ENCODE peak calls at places on chromosomes 2 and 18, in seven cellular contexts. One of them, this sample, is unnamed.
A peak's percentile ranks its signal among the peaks of the same experiment; 100 is the strongest.

GRCh38 chr18:46393230-46393629 is 263.8 kb downstream of the LOXHD1 start:
- DNase-seq in heart left ventricle: no peak
- DNase-seq in endothelial cell of umbilical vein: no peak
- DNase-seq in endothelial cell: peak; percentile 64
- DNase-seq in cardiac fibroblast: no peak
- DNase-seq in tibial artery: no peak
- DNase-seq in WERI-Rb-1: peak; percentile 65
- DNase-seq in this sample: no peak

GRCh38 chr2:62475172-62476011 is 30.6 kb downstream of the TMEM17 start:
- DNase-seq in heart left ventricle: no peak
- DNase-seq in endothelial cell of umbilical vein: peak; percentile 95
- DNase-seq in endothelial cell: peak; percentile 26
- DNase-seq in cardiac fibroblast: peak; percentile 55
- DNase-seq in tibial artery: no peak
- DNase-seq in WERI-Rb-1: no peak
- DNase-seq in this sample: no peak

GRCh38 chr2:29583104-29583503 is 338.3 kb downstream of the ALK start:
- DNase-seq in heart left ventricle: no peak
- DNase-seq in endothelial cell of umbilical vein: no peak
- DNase-seq in endothelial cell: no peak
- DNase-seq in cardiac fibroblast: no peak
- DNase-seq in tibial artery: no peak
- DNase-seq in WERI-Rb-1: no peak
- DNase-seq in this sample: no peak

GRCh38 chr2:200050921-200051620 is 95.7 kb downstream of the MAIP1 start:
- DNase-seq in heart left ventricle: no peak
- DNase-seq in endothelial cell of umbilical vein: no peak
- DNase-seq in endothelial cell: no peak
- DNase-seq in cardiac fibroblast: no peak
- DNase-seq in tibial artery: no peak
- DNase-seq in WERI-Rb-1: peak; percentile 58
- DNase-seq in this sample: no peak

GRCh38 chr2:75042823-75043222 is 84.4 kb downstream of the POLE4 start:
- DNase-seq in heart left ventricle: no peak
- DNase-seq in endothelial cell of umbilical vein: no peak
- DNase-seq in endothelial cell: no peak
- DNase-seq in cardiac fibroblast: no peak
- DNase-seq in tibial artery: no peak
- DNase-seq in WERI-Rb-1: no peak
- DNase-seq in this sample: no peak

GRCh38 chr2:161312996-161313395 is 4.8 kb downstream of the PSMD14 start:
- DNase-seq in heart left ventricle: no peak
- DNase-seq in endothelial cell of umbilical vein: no peak
- DNase-seq in endothelial cell: no peak
- DNase-seq in cardiac fibroblast: no peak
- DNase-seq in tibial artery: no peak
- DNase-seq in WERI-Rb-1: no peak
- DNase-seq in this sample: no peak

GRCh38 chr18:71443726-71444480 is 1100.2 kb downstream of the CBLN2 start:
- DNase-seq in heart left ventricle: no peak
- DNase-seq in endothelial cell of umbilical vein: no peak
- DNase-seq in endothelial cell: no peak
- DNase-seq in cardiac fibroblast: peak; percentile 63
- DNase-seq in tibial artery: no peak
- DNase-seq in WERI-Rb-1: no peak
- DNase-seq in this sample: no peak

GRCh38 chr2:180742809-180743208 is 237.6 kb upstream of the UBE2E3 start:
- DNase-seq in heart left ventricle: no peak
- DNase-seq in endothelial cell of umbilical vein: peak; percentile 29
- DNase-seq in endothelial cell: no peak
- DNase-seq in cardiac fibroblast: no peak
- DNase-seq in tibial artery: no peak
- DNase-seq in WERI-Rb-1: no peak
- DNase-seq in this sample: no peak

GRCh38 chr2:74225698-74226459 is 27.5 kb downstream of the MTHFD2 start:
- DNase-seq in heart left ventricle: peak; percentile 25
- DNase-seq in endothelial cell of umbilical vein: no peak
- DNase-seq in endothelial cell: no peak
- DNase-seq in cardiac fibroblast: no peak
- DNase-seq in tibial artery: no peak
- DNase-seq in WERI-Rb-1: no peak
- DNase-seq in this sample: no peak

GRCh38 chr2:11038641-11039040 is 116.6 kb upstream of the SLC66A3 start:
- DNase-seq in heart left ventricle: no peak
- DNase-seq in endothelial cell of umbilical vein: no peak
- DNase-seq in endothelial cell: no peak
- DNase-seq in cardiac fibroblast: no peak
- DNase-seq in tibial artery: no peak
- DNase-seq in WERI-Rb-1: no peak
- DNase-seq in this sample: no peak

GRCh38 chr2:128618642-128619041 is 300.0 kb upstream of the HS6ST1 start:
- DNase-seq in heart left ventricle: no peak
- DNase-seq in endothelial cell of umbilical vein: no peak
- DNase-seq in endothelial cell: no peak
- DNase-seq in cardiac fibroblast: no peak
- DNase-seq in tibial artery: no peak
- DNase-seq in WERI-Rb-1: no peak
- DNase-seq in this sample: no peak

GRCh38 chr2:215727507-215728503 is 285.5 kb downstream of the MREG start:
- DNase-seq in heart left ventricle: no peak
- DNase-seq in endothelial cell of umbilical vein: no peak
- DNase-seq in endothelial cell: no peak
- DNase-seq in cardiac fibroblast: peak; percentile 57
- DNase-seq in tibial artery: no peak
- DNase-seq in WERI-Rb-1: no peak
- DNase-seq in this sample: no peak

GRCh38 chr18:22822024-22822423 is 111.1 kb upstream of the RBBP8 start:
- DNase-seq in heart left ventricle: no peak
- DNase-seq in endothelial cell of umbilical vein: peak; percentile 72
- DNase-seq in endothelial cell: no peak
- DNase-seq in cardiac fibroblast: peak; percentile 80
- DNase-seq in tibial artery: no peak
- DNase-seq in WERI-Rb-1: no peak
- DNase-seq in this sample: no peak

GRCh38 chr2:37454851-37455762 is 110.7 kb downstream of the QPCT start:
- DNase-seq in heart left ventricle: no peak
- DNase-seq in endothelial cell of umbilical vein: peak; percentile 95
- DNase-seq in endothelial cell: peak; percentile 13
- DNase-seq in cardiac fibroblast: peak; percentile 80
- DNase-seq in tibial artery: no peak
- DNase-seq in WERI-Rb-1: peak; percentile 19
- DNase-seq in this sample: no peak

GRCh38 chr18:9825571-9826073 is 60.2 kb upstream of the TXNDC2 start:
- DNase-seq in heart left ventricle: no peak
- DNase-seq in endothelial cell of umbilical vein: peak; percentile 80
- DNase-seq in endothelial cell: no peak
- DNase-seq in cardiac fibroblast: peak; percentile 96
- DNase-seq in tibial artery: no peak
- DNase-seq in WERI-Rb-1: no peak
- DNase-seq in this sample: no peak

GRCh38 chr2:192448881-192449280 is 254.1 kb upstream of the TMEFF2 start:
- DNase-seq in heart left ventricle: no peak
- DNase-seq in endothelial cell of umbilical vein: no peak
- DNase-seq in endothelial cell: no peak
- DNase-seq in cardiac fibroblast: no peak
- DNase-seq in tibial artery: no peak
- DNase-seq in WERI-Rb-1: no peak
- DNase-seq in this sample: no peak

GRCh38 chr2:18085593-18085992 is 207.1 kb downstream of the KCNS3 start:
- DNase-seq in heart left ventricle: no peak
- DNase-seq in endothelial cell of umbilical vein: no peak
- DNase-seq in endothelial cell: no peak
- DNase-seq in cardiac fibroblast: no peak
- DNase-seq in tibial artery: no peak
- DNase-seq in WERI-Rb-1: no peak
- DNase-seq in this sample: no peak

GRCh38 chr2:101630224-101630949 is 67.1 kb upstream of the MAP4K4 start:
- DNase-seq in heart left ventricle: no peak
- DNase-seq in endothelial cell of umbilical vein: no peak
- DNase-seq in endothelial cell: no peak
- DNase-seq in cardiac fibroblast: no peak
- DNase-seq in tibial artery: no peak
- DNase-seq in WERI-Rb-1: no peak
- DNase-seq in this sample: no peak

GRCh38 chr2:164655750-164656149 is 34.5 kb upstream of the GRB14 start:
- DNase-seq in heart left ventricle: no peak
- DNase-seq in endothelial cell of umbilical vein: peak; percentile 21
- DNase-seq in endothelial cell: no peak
- DNase-seq in cardiac fibroblast: peak; percentile 41
- DNase-seq in tibial artery: no peak
- DNase-seq in WERI-Rb-1: no peak
- DNase-seq in this sample: no peak

GRCh38 chr18:44507729-44508325 is 172.9 kb upstream of the SETBP1 start:
- DNase-seq in heart left ventricle: peak; percentile 41
- DNase-seq in endothelial cell of umbilical vein: peak; percentile 99
- DNase-seq in endothelial cell: peak; percentile 60
- DNase-seq in cardiac fibroblast: peak; percentile 68
- DNase-seq in tibial artery: peak; percentile 45
- DNase-seq in WERI-Rb-1: no peak
- DNase-seq in this sample: no peak

GRCh38 chr2:219352448-219353023 is 20.0 kb upstream of the RESP18 start:
- DNase-seq in heart left ventricle: peak; percentile 35
- DNase-seq in endothelial cell of umbilical vein: peak; percentile 59
- DNase-seq in endothelial cell: peak; percentile 84
- DNase-seq in cardiac fibroblast: peak; percentile 71
- DNase-seq in tibial artery: peak; percentile 37
- DNase-seq in WERI-Rb-1: peak; percentile 85
- DNase-seq in this sample: peak; percentile 40

GRCh38 chr2:223522796-223523195 is 79.4 kb downstream of the SCG2 start:
- DNase-seq in heart left ventricle: no peak
- DNase-seq in endothelial cell of umbilical vein: no peak
- DNase-seq in endothelial cell: no peak
- DNase-seq in cardiac fibroblast: no peak
- DNase-seq in tibial artery: no peak
- DNase-seq in WERI-Rb-1: no peak
- DNase-seq in this sample: no peak

GRCh38 chr18:25826377-25826776 is 264.0 kb downstream of the SS18 start:
- DNase-seq in heart left ventricle: no peak
- DNase-seq in endothelial cell of umbilical vein: no peak
- DNase-seq in endothelial cell: no peak
- DNase-seq in cardiac fibroblast: no peak
- DNase-seq in tibial artery: no peak
- DNase-seq in WERI-Rb-1: no peak
- DNase-seq in this sample: no peak

GRCh38 chr18:79723036-79723435 is 43.4 kb downstream of the CTDP1 start:
- DNase-seq in heart left ventricle: no peak
- DNase-seq in endothelial cell of umbilical vein: no peak
- DNase-seq in endothelial cell: no peak
- DNase-seq in cardiac fibroblast: no peak
- DNase-seq in tibial artery: no peak
- DNase-seq in WERI-Rb-1: no peak
- DNase-seq in this sample: no peak

GRCh38 chr2:160445673-160446072 is 47.9 kb downstream of the RBMS1 start:
- DNase-seq in heart left ventricle: no peak
- DNase-seq in endothelial cell of umbilical vein: no peak
- DNase-seq in endothelial cell: no peak
- DNase-seq in cardiac fibroblast: no peak
- DNase-seq in tibial artery: no peak
- DNase-seq in WERI-Rb-1: no peak
- DNase-seq in this sample: no peak

DNA sequence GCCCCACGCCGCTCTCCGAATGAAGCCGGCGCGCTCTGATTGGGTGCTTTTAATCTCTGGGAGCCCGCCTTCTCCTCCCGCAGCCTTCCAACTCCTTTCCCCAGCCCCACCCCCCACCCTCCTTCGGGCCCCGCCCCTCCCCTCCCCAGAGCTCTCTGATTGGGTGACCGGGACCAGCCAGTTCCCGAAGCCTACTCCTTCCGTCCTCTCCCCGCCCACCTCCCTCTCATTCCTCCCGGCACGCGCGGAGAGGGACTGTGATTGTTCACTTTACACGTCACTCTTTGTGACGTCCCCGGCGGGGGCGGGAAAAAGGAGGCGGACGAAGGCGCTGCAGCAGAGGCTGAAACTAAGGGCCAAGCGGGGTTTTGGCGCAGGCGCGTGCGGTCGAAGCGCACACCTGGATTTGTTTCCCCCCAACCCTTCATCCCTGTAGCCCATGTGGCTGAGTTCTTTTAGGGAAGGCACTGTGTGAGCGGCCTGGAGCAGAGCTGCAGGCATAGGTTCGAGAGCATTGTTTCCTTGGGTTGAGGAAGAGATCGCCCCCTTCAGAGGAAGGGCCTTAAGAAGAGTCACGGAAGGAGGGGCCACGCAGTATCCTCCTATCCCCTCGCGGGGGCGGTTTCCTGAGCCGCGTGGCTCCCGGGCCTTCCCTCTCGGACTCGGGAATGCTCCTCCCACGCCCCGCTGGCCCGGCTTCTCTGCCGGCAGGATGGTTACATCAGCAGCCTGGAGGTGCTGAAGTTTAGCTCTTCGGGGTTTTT is at the start of gene MEX3C:
- DNase-seq in heart left ventricle: peak; percentile 99
- DNase-seq in endothelial cell of umbilical vein: peak; percentile 99
- DNase-seq in endothelial cell: peak; percentile 98
- DNase-seq in cardiac fibroblast: peak; percentile 100
- DNase-seq in tibial artery: peak; percentile 100
- DNase-seq in WERI-Rb-1: peak; percentile 100
- DNase-seq in this sample: peak; percentile 99
- TF ChIP-seq CTCF in heart left ventricle: peak; percentile 68
- TF ChIP-seq CTCF in endothelial cell of umbilical vein: peak; percentile 22
- TF ChIP-seq CTCF in endothelial cell: no peak
- TF ChIP-seq CTCF in cardiac fibroblast: no peak
- TF ChIP-seq CTCF in tibial artery: peak; percentile 31
- TF ChIP-seq CTCF in WERI-Rb-1: peak; percentile 56
- TF ChIP-seq CTCF in this sample: peak; percentile 38

GRCh38 chr2:38835015-38835601 is 40.6 kb downstream of the DHX57 start:
- DNase-seq in heart left ventricle: no peak
- DNase-seq in endothelial cell of umbilical vein: peak; percentile 40
- DNase-seq in endothelial cell: peak; percentile 21
- DNase-seq in cardiac fibroblast: peak; percentile 45
- DNase-seq in tibial artery: no peak
- DNase-seq in WERI-Rb-1: no peak
- DNase-seq in this sample: no peak
- TF ChIP-seq CTCF in heart left ventricle: peak; percentile 29
- TF ChIP-seq CTCF in endothelial cell of umbilical vein: peak; percentile 35
- TF ChIP-seq CTCF in endothelial cell: peak; percentile 62
- TF ChIP-seq CTCF in cardiac fibroblast: peak; percentile 44
- TF ChIP-seq CTCF in tibial artery: no peak
- TF ChIP-seq CTCF in WERI-Rb-1: peak; percentile 50
- TF ChIP-seq CTCF in this sample: peak; percentile 55

GRCh38 chr2:167844714-167845530 is 402.5 kb downstream of the STK39 start:
- DNase-seq in heart left ventricle: no peak
- DNase-seq in endothelial cell of umbilical vein: no peak
- DNase-seq in endothelial cell: no peak
- DNase-seq in cardiac fibroblast: no peak
- DNase-seq in tibial artery: no peak
- DNase-seq in WERI-Rb-1: peak; percentile 99
- DNase-seq in this sample: no peak
- TF ChIP-seq CTCF in heart left ventricle: no peak
- TF ChIP-seq CTCF in endothelial cell of umbilical vein: no peak
- TF ChIP-seq CTCF in endothelial cell: no peak
- TF ChIP-seq CTCF in cardiac fibroblast: no peak
- TF ChIP-seq CTCF in tibial artery: no peak
- TF ChIP-seq CTCF in WERI-Rb-1: peak; percentile 44
- TF ChIP-seq CTCF in this sample: no peak

DNA sequence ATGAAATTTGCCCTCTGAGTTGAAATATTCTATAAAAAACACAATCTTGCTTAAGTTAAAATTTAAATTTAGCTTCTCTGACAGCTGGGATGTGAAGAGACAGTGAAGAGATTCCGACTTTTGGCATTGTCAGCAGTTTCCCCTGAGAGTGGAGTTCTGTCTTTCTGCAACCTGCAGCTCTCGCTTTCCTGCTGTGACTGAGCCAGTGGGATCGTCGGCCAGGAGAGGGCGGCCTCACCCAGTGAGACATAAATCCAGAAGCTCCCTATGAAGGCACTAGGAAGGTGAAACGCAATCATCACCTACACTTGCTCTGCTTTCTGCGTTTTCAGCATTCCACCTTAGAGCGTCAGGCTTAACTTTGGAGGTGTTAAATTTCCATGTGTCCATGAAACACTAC is 75.4 kb upstream of the HNMT start:
- DNase-seq in heart left ventricle: no peak
- DNase-seq in endothelial cell of umbilical vein: peak; percentile 31
- DNase-seq in endothelial cell: peak; percentile 62
- DNase-seq in cardiac fibroblast: peak; percentile 39
- DNase-seq in tibial artery: no peak
- DNase-seq in WERI-Rb-1: peak; percentile 71
- DNase-seq in this sample: peak; percentile 37
- TF ChIP-seq CTCF in heart left ventricle: peak; percentile 40
- TF ChIP-seq CTCF in endothelial cell of umbilical vein: peak; percentile 67
- TF ChIP-seq CTCF in endothelial cell: no peak
- TF ChIP-seq CTCF in cardiac fibroblast: peak; percentile 65
- TF ChIP-seq CTCF in tibial artery: peak; percentile 21
- TF ChIP-seq CTCF in WERI-Rb-1: peak; percentile 74
- TF ChIP-seq CTCF in this sample: peak; percentile 76